ENCODE peak calls at places on chromosomes 7 and 10, in four cellular contexts. One of them, this sample, is unnamed.

GRCh38 chr10:70619271-70620019 is 16.9 kb upstream of the PRF1 start:
- DNase-seq in right atrium auricular region: no peak
- DNase-seq in AG09309: no peak
- DNase-seq in skeletal muscle cell: no peak
- DNase-seq in this sample: no peak

GRCh38 chr10:98255146-98255877 is 12.7 kb downstream of the LOXL4 start:
- DNase-seq in right atrium auricular region: no peak
- DNase-seq in AG09309: no peak
- DNase-seq in skeletal muscle cell: no peak
- DNase-seq in this sample: no peak

GRCh38 chr7:22447759-22448158 is 52.2 kb downstream of the STEAP1B start:
- DNase-seq in right atrium auricular region: no peak
- DNase-seq in AG09309: no peak
- DNase-seq in skeletal muscle cell: no peak
- DNase-seq in this sample: no peak

GRCh38 chr7:105224884-105225651 is 163.7 kb downstream of the SRPK2 start:
- DNase-seq in right atrium auricular region: no peak
- DNase-seq in AG09309: peak; percentile 66
- DNase-seq in skeletal muscle cell: peak; percentile 85
- DNase-seq in this sample: peak; percentile 87

GRCh38 chr7:33624172-33624571 is 281.2 kb upstream of the BMPER start:
- DNase-seq in right atrium auricular region: no peak
- DNase-seq in AG09309: no peak
- DNase-seq in skeletal muscle cell: no peak
- DNase-seq in this sample: no peak

GRCh38 chr7:157211710-157212109 is 73.0 kb downstream of the UBE3C start:
- DNase-seq in right atrium auricular region: no peak
- DNase-seq in AG09309: peak; percentile 60
- DNase-seq in skeletal muscle cell: peak; percentile 61
- DNase-seq in this sample: peak; percentile 73

GRCh38 chr7:15643000-15643705 is 43.3 kb downstream of the MEOX2 start:
- DNase-seq in right atrium auricular region: no peak
- DNase-seq in AG09309: no peak
- DNase-seq in skeletal muscle cell: no peak
- DNase-seq in this sample: no peak

GRCh38 chr10:118723467-118723866 is 31.3 kb downstream of the CACUL1 start:
- DNase-seq in right atrium auricular region: no peak
- DNase-seq in AG09309: no peak
- DNase-seq in skeletal muscle cell: no peak
- DNase-seq in this sample: no peak

GRCh38 chr7:144776447-144776846 is 59.4 kb downstream of the TPK1 start:
- DNase-seq in right atrium auricular region: no peak
- DNase-seq in AG09309: no peak
- DNase-seq in skeletal muscle cell: no peak
- DNase-seq in this sample: no peak

GRCh38 chr7:117858731-117859130 is 14.5 kb downstream of the CTTNBP2 start:
- DNase-seq in right atrium auricular region: no peak
- DNase-seq in AG09309: no peak
- DNase-seq in skeletal muscle cell: no peak
- DNase-seq in this sample: no peak

GRCh38 chr7:117859246-117859812 is 13.9 kb downstream of the CTTNBP2 start:
- DNase-seq in right atrium auricular region: no peak
- DNase-seq in AG09309: no peak
- DNase-seq in skeletal muscle cell: no peak
- DNase-seq in this sample: no peak

GRCh38 chr7:117869374-117869773 is 3.9 kb downstream of the CTTNBP2 start:
- DNase-seq in right atrium auricular region: no peak
- DNase-seq in AG09309: no peak
- DNase-seq in skeletal muscle cell: no peak
- DNase-seq in this sample: no peak

GRCh38 chr7:117862378-117862777 is 10.9 kb downstream of the CTTNBP2 start:
- DNase-seq in right atrium auricular region: no peak
- DNase-seq in AG09309: no peak
- DNase-seq in skeletal muscle cell: no peak
- DNase-seq in this sample: no peak

GRCh38 chr7:117863618-117864017 is 9.6 kb downstream of the CTTNBP2 start:
- DNase-seq in right atrium auricular region: no peak
- DNase-seq in AG09309: no peak
- DNase-seq in skeletal muscle cell: no peak
- DNase-seq in this sample: no peak
- H3K4me3 ChIP-seq in right atrium auricular region: no peak overlapping the region
- H3K4me3 ChIP-seq in AG09309: no peak overlapping the region
- H3K4me3 ChIP-seq in skeletal muscle cell: no peak overlapping the region
- H3K4me3 ChIP-seq in this sample: no peak overlapping the region

DNA sequence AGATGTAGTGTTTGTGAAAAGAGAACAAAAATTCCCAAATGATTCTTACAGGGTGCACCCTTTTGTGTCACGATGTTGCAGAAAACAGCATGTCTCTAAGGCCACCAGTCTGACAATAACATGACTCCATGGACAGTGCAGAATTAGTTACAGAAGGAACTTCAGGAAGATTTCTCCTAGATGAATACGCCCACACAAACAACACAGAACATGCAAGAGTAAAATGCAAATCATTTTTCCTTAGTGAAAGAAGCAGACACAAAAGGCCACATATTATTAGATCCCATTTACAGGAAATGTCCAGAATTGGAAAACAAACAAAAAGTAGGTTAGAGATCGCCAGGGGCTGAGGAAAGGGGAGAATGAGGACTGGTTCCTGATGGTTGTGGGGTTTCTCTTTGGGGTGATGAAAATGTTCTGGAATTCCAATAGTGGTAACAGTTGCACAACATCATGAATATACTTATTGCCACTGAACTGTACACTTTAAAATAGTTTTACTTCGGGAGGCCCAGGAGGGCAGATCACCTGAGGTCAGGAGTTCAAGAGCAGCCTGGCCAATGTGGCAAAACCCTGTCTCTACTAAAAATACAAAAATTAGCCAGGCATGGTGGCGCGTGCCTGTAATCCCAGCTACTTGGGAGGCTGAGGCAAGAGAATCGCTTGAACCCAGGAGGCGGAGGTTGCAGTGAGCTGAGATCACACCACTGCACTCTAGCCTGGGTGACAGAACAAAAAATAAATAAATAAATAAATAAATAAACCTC is 10.2 kb downstream of the ZC3HAV1 start:
- DNase-seq in right atrium auricular region: no peak
- DNase-seq in AG09309: no peak
- DNase-seq in skeletal muscle cell: no peak
- DNase-seq in this sample: no peak
- H3K4me3 ChIP-seq in right atrium auricular region: no peak overlapping the region
- H3K4me3 ChIP-seq in AG09309: no peak overlapping the region
- H3K4me3 ChIP-seq in skeletal muscle cell: no peak overlapping the region
- H3K4me3 ChIP-seq in this sample: no peak overlapping the region

GRCh38 chr10:95392250-95392584 is 101.4 kb upstream of the PDLIM1 start:
- DNase-seq in right atrium auricular region: no peak
- DNase-seq in AG09309: no peak
- DNase-seq in skeletal muscle cell: no peak
- DNase-seq in this sample: no peak

GRCh38 chr10:95395947-95396449 is 105.2 kb upstream of the PDLIM1 start:
- DNase-seq in right atrium auricular region: no peak
- DNase-seq in AG09309: no peak
- DNase-seq in skeletal muscle cell: no peak
- DNase-seq in this sample: no peak

GRCh38 chr10:95392711-95393164 is 101.9 kb upstream of the PDLIM1 start:
- DNase-seq in right atrium auricular region: no peak
- DNase-seq in AG09309: no peak
- DNase-seq in skeletal muscle cell: no peak
- DNase-seq in this sample: no peak

GRCh38 chr10:95391570-95392249 is 100.9 kb upstream of the PDLIM1 start:
- DNase-seq in right atrium auricular region: no peak
- DNase-seq in AG09309: no peak
- DNase-seq in skeletal muscle cell: peak; percentile 4
- DNase-seq in this sample: peak; percentile 55

GRCh38 chr10:95394161-95394880 is 103.5 kb upstream of the PDLIM1 start:
- DNase-seq in right atrium auricular region: no peak
- DNase-seq in AG09309: no peak
- DNase-seq in skeletal muscle cell: no peak
- DNase-seq in this sample: no peak
- H3K4me3 ChIP-seq in right atrium auricular region: no peak overlapping the region
- H3K4me3 ChIP-seq in AG09309: no peak overlapping the region
- H3K4me3 ChIP-seq in skeletal muscle cell: no peak overlapping the region
- H3K4me3 ChIP-seq in this sample: no peak overlapping the region

DNA sequence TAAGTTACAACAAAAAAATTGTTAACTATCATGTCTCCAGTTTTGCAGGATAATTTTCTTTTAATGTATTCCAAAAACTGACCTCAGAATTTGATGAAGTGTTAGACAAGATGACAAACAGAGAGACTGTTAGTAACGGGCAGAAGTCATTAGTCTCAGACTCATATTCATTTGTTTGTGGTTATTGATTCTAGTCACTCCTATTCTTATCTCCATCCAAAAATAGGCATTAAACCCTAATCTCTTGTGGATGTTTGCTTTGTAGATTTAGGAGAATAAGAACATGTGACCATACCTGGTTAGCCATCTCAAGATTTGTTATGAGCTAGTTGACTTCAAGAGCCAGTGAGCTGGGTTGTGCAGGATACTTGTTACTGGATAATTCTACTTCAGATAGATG is 261.1 kb downstream of the AUTS2 start:
- DNase-seq in right atrium auricular region: no peak
- DNase-seq in AG09309: no peak
- DNase-seq in skeletal muscle cell: no peak
- DNase-seq in this sample: no peak
- H3K4me3 ChIP-seq in right atrium auricular region: no peak overlapping the region
- H3K4me3 ChIP-seq in AG09309: no peak overlapping the region
- H3K4me3 ChIP-seq in skeletal muscle cell: no peak overlapping the region
- H3K4me3 ChIP-seq in this sample: no peak overlapping the region

GRCh38 chr7:134785842-134786241 is 6.4 kb downstream of the CALD1 start:
- DNase-seq in right atrium auricular region: no peak
- DNase-seq in AG09309: no peak
- DNase-seq in skeletal muscle cell: no peak
- DNase-seq in this sample: no peak
- H3K4me3 ChIP-seq in right atrium auricular region: peak overlapping the region; percentile 67
- H3K4me3 ChIP-seq in AG09309: no peak overlapping the region
- H3K4me3 ChIP-seq in skeletal muscle cell: no peak overlapping the region
- H3K4me3 ChIP-seq in this sample: no peak overlapping the region

GRCh38 chr7:55438765-55439525 is 73.8 kb downstream of the LANCL2 start:
- DNase-seq in right atrium auricular region: no peak
- DNase-seq in AG09309: no peak
- DNase-seq in skeletal muscle cell: no peak
- DNase-seq in this sample: no peak
- H3K4me3 ChIP-seq in right atrium auricular region: no peak overlapping the region
- H3K4me3 ChIP-seq in AG09309: no peak overlapping the region
- H3K4me3 ChIP-seq in skeletal muscle cell: no peak overlapping the region
- H3K4me3 ChIP-seq in this sample: no peak overlapping the region

DNA sequence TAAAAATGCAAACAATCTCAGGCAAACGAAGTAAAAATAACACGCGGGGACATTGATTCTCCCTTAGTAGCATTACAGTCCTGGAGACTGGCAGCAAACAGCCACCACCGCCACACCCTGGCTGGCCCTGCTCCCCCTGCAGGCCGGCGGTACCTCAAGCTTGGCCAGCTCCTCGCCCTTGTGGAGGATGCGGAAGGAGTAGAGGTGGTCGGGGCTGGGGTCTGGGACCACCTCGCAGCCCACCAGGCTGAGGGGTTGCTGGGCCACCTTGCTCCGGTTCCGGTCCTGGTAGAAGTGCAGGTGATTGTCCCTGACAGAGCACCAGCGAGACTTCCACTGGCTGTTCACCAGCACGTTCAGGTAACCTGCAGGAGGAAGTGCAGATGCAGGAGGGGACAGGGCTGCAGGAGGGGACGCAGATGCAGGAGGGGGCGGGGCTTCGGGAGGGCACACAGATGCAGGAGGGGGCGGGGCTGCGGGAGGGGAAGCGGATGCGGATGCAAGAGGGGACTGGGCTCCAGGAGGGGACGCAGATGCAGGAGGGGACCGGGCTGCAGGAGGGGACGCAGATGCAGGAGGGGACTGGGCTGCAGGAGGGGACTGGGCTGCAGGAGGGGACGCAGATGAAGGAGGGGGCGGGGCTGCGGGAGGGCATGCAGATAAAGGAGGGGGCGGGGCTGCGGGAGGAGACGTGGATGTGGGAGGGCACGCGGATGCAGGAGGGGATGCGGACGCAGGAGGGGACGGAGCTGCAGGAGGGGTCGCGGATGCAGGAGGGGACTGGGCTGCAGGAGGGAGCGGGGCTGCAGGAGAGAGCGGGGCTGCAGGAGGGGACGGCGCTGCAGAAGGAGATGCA is 65.7 kb downstream of the VWA2 start:
- DNase-seq in right atrium auricular region: no peak
- DNase-seq in AG09309: no peak
- DNase-seq in skeletal muscle cell: no peak
- DNase-seq in this sample: no peak
- H3K4me3 ChIP-seq in right atrium auricular region: no peak overlapping the region
- H3K4me3 ChIP-seq in AG09309: peak overlapping the region; percentile 11
- H3K4me3 ChIP-seq in skeletal muscle cell: peak overlapping the region; percentile 11
- H3K4me3 ChIP-seq in this sample: peak overlapping the region; percentile 20

This sample was measured in astrocyte of the cerebellum.